ENCODE peak calls at places on chromosomes 7 and 10, in eight cellular contexts. E, H, A, U, J, C, B and O are unnamed samples.

GRCh38 chr7:13542451-13542850 is 447.0 kb downstream of the ETV1 start:
- DNase-seq in E (no peak), H (no peak), A (no peak), U (no peak), J (no peak), C (no peak), B (no peak), O (no peak)

GRCh38 chr10:31581741-31582323 is 262.8 kb downstream of the ZEB1 start:
- DNase-seq in E (no peak), H (no peak), A (no peak), U (no peak), J (peak), C (no peak), B (no peak), O (no peak)

GRCh38 chr10:30645340-30645827 is 15.8 kb upstream of the LYZL2 start:
- DNase-seq in E (no peak), H (no peak), A (no peak), U (no peak), J (peak), C (peak), B (no peak), O (no peak)

GRCh38 chr10:1243486-1244182 is 187.4 kb downstream of the WDR37 start:
- DNase-seq in E (no peak), H (no peak), A (no peak), U (no peak), J (no peak), C (no peak), B (no peak), O (no peak)

GRCh38 chr7:33979807-33980355 is 74.5 kb downstream of the BMPER start:
- DNase-seq in E (no peak), H (peak), A (no peak), U (no peak), J (no peak), C (peak), B (no peak), O (no peak)

GRCh38 chr7:81140775-81141174 is 221.9 kb upstream of the SEMA3C start:
- DNase-seq in E (no peak), H (no peak), A (no peak), U (no peak), J (no peak), C (no peak), B (no peak), O (no peak)

GRCh38 chr10:90718185-90718584 is 139.7 kb downstream of the HTR7 start:
- DNase-seq in E (no peak), H (no peak), A (no peak), U (no peak), J (no peak), C (peak), B (no peak), O (no peak)

GRCh38 chr10:89440262-89440661 is 25.9 kb downstream of the IFIT5 start:
- DNase-seq in E (no peak), H (no peak), A (no peak), U (no peak), J (peak), C (no peak), B (no peak), O (no peak)

GRCh38 chr7:2594599-2594998 is 35.8 kb downstream of the IQCE start:
- DNase-seq in E (no peak), H (no peak), A (no peak), U (no peak), J (no peak), C (no peak), B (no peak), O (no peak)

GRCh38 chr7:96303686-96304443 is 18.0 kb downstream of the SLC25A13 start:
- DNase-seq in E (no peak), H (no peak), A (no peak), U (no peak), J (no peak), C (peak), B (no peak), O (no peak)

GRCh38 chr7:105854516-105854915 is 21.9 kb downstream of the ATXN7L1 start:
- DNase-seq in E (no peak), H (no peak), A (no peak), U (no peak), J (no peak), C (peak), B (no peak), O (no peak)

GRCh38 chr7:8564296-8564695 is 130.9 kb downstream of the NXPH1 start:
- DNase-seq in E (no peak), H (no peak), A (no peak), U (no peak), J (no peak), C (no peak), B (no peak), O (no peak)

GRCh38 chr7:158420591-158421340 is 166.9 kb downstream of the PTPRN2 start:
- DNase-seq in E (no peak), H (no peak), A (no peak), U (no peak), J (no peak), C (no peak), B (no peak), O (no peak)

GRCh38 chr7:96401200-96401599 is 79.3 kb upstream of the SLC25A13 start:
- DNase-seq in E (no peak), H (no peak), A (no peak), U (no peak), J (peak), C (peak), B (no peak), O (no peak)

GRCh38 chr10:73762915-73763314 is 18.7 kb downstream of the SEC24C start:
- DNase-seq in E (no peak), H (no peak), A (no peak), U (no peak), J (no peak), C (no peak), B (no peak), O (no peak)

GRCh38 chr10:484441-484924 is 205.0 kb downstream of the DIP2C start:
- DNase-seq in E (no peak), H (peak), A (no peak), U (no peak), J (no peak), C (peak), B (no peak), O (peak)

GRCh38 chr10:71600856-71601255 is 118.7 kb downstream of the C10orf105 start:
- DNase-seq in E (no peak), H (no peak), A (no peak), U (no peak), J (no peak), C (peak), B (no peak), O (no peak)